ENCODE peak calls at places on chromosomes 3 and 15, in six cellular contexts. W is HCT116, I is memory B cell, Z is fibroblast of the aortic adventitia, S is right cardiac atrium, U is HTR-8/SVneo. D is an unnamed sample.

GRCh38 chr15:43514241-43515057 is 3.0 kb upstream of the MAP1A start:
- DNase-seq in W (no peak), I (no peak), Z (peak), S (peak), U (no peak), D (no peak)

GRCh38 chr3:11544413-11545181 is 99.1 kb downstream of the VGLL4 start:
- DNase-seq in W (no peak), I (no peak), Z (peak), S (peak), U (no peak), D (no peak)

GRCh38 chr15:61818801-61819200 is 241.4 kb downstream of the VPS13C start:
- DNase-seq in W (no peak), I (no peak), Z (no peak), S (no peak), U (no peak), D (no peak)

GRCh38 chr3:152364237-152364636 is 95.5 kb downstream of the MBNL1 start:
- DNase-seq in W (no peak), I (no peak), Z (no peak), S (no peak), U (no peak), D (no peak)

GRCh38 chr3:32606277-32606676 is 35.6 kb upstream of the DYNC1LI1 start:
- DNase-seq in W (no peak), I (no peak), Z (no peak), S (no peak), U (no peak), D (no peak)

GRCh38 chr15:90376789-90377188 is 11.3 kb upstream of the IQGAP1 start:
- DNase-seq in W (no peak), I (no peak), Z (no peak), S (no peak), U (no peak), D (peak)

GRCh38 chr15:72733941-72734738 is 48.1 kb downstream of the BBS4 start:
- DNase-seq in W (no peak), I (no peak), Z (no peak), S (no peak), U (no peak), D (no peak)

GRCh38 chr15:98126326-98127090 is 166.0 kb downstream of the ARRDC4 start:
- DNase-seq in W (no peak), I (no peak), Z (peak), S (no peak), U (no peak), D (no peak)

GRCh38 chr3:73365756-73366397 is 258.9 kb downstream of the PDZRN3 start:
- DNase-seq in W (no peak), I (no peak), Z (peak), S (peak), U (no peak), D (no peak)

GRCh38 chr3:156691920-156692319 is 17.5 kb downstream of the TIPARP start:
- DNase-seq in W (no peak), I (no peak), Z (peak), S (no peak), U (peak), D (no peak)

GRCh38 chr3:58222161-58222724 is 11.5 kb upstream of the DNASE1L3 start:
- DNase-seq in W (no peak), I (no peak), Z (no peak), S (no peak), U (no peak), D (peak)

GRCh38 chr15:100650685-100651084 is 48.3 kb downstream of the ASB7 start:
- DNase-seq in W (no peak), I (no peak), Z (no peak), S (no peak), U (no peak), D (no peak)

GRCh38 chr3:66998075-66998898 is at the start of gene KBTBD8:
- DNase-seq in W (peak), I (peak), Z (no peak), S (peak), U (peak), D (peak)

GRCh38 chr3:297585-297984 is 101.0 kb downstream of the CHL1 start:
- DNase-seq in W (no peak), I (no peak), Z (no peak), S (no peak), U (no peak), D (no peak)

GRCh38 chr3:89179355-89179997 is 72.1 kb downstream of the EPHA3 start:
- DNase-seq in W (no peak), I (no peak), Z (no peak), S (no peak), U (no peak), D (no peak)